ENCODE peak calls at places on chromosomes 12 and 14, in six cellular contexts. P, A, C, Y, I and D are unnamed samples.

GRCh38 chr14:64952598-64953309 is 10.2 kb upstream of the GPX2 start:
- DNase-seq in A (no peak), Y (no peak), I (no peak), C (no peak), P (no peak), D (no peak)

GRCh38 chr12:72288911-72289310 is 16.7 kb downstream of the TRHDE start:
- DNase-seq in C (no peak), P (no peak), Y (no peak), A (no peak), I (no peak), D (no peak)

GRCh38 chr14:75630695-75631452 is 29.8 kb downstream of the ERG28 start:
- DNase-seq in Y (no peak), C (no peak), P (no peak), A (no peak), I (no peak), D (no peak)

GRCh38 chr12:67137256-67137655 is 131.9 kb upstream of the CAND1 start:
- DNase-seq in P (no peak), Y (no peak), C (no peak), A (no peak), I (no peak), D (no peak)

GRCh38 chr12:70399319-70399718 is 33.2 kb downstream of the KCNMB4 start:
- DNase-seq in C (no peak), P (no peak), Y (no peak), I (no peak), A (no peak), D (no peak)

GRCh38 chr14:67950386-67950785 is 130.8 kb downstream of the RAD51B start:
- DNase-seq in C (no peak), Y (no peak), I (no peak), A (no peak), P (no peak), D (no peak)

GRCh38 chr12:57152408-57153038 is 5.1 kb upstream of the LRP1-AS start:
- DNase-seq in A (no peak), I (no peak), C (no peak), Y (no peak), P (peak), D (peak)

GRCh38 chr14:99391671-99392070 is 89.0 kb downstream of the SETD3 start:
- DNase-seq in I (no peak), C (no peak), P (peak), A (no peak), Y (no peak), D (no peak)

GRCh38 chr12:52126050-52126604 is 46.6 kb downstream of the SMIM41 start:
- DNase-seq in P (no peak), Y (no peak), A (no peak), C (no peak), I (no peak), D (peak)

GRCh38 chr14:92160619-92161018 is 38.9 kb downstream of the CPSF2 start:
- DNase-seq in I (no peak), C (no peak), A (no peak), Y (no peak), P (peak), D (no peak)

GRCh38 chr12:52258335-52258901 is 16.0 kb upstream of the KRT86 start:
- DNase-seq in P (no peak), Y (no peak), C (peak), A (no peak), I (no peak), D (peak)

GRCh38 chr14:72024043-72024407 is 91.8 kb downstream of the RGS6 start:
- DNase-seq in A (peak), C (peak), Y (no peak), I (no peak), P (no peak), D (no peak)

GRCh38 chr14:75578099-75578785 is at the start of gene FLVCR2:
- DNase-seq in C (peak), P (peak), Y (no peak), A (peak), I (peak), D (peak)

GRCh38 chr14:55698051-55698450 is 118.0 kb downstream of the KTN1 start:
- DNase-seq in Y (no peak), I (no peak), C (peak), A (no peak), P (no peak), D (no peak)

GRCh38 chr12:57001448-57001906 is 4.9 kb downstream of the ZBTB39 start:
- DNase-seq in C (peak), Y (peak), A (peak), I (peak), P (peak), D (peak)

GRCh38 chr12:69024907-69025306 is 91.9 kb upstream of the CPM start:
- DNase-seq in Y (no peak), C (no peak), I (no peak), A (no peak), P (peak), D (no peak)

GRCh38 chr12:50947932-50948331 is 4.4 kb upstream of the HIGD1C start:
- DNase-seq in A (no peak), Y (no peak), P (no peak), C (no peak), I (no peak), D (no peak)

GRCh38 chr12:93419388-93420034 is 22.2 kb downstream of the UBE2N start:
- DNase-seq in C (no peak), P (peak), I (no peak), Y (no peak), A (peak), D (no peak)

GRCh38 chr14:92340938-92341337 is 18.0 kb downstream of the SLC24A4 start:
- DNase-seq in P (no peak), Y (no peak), C (no peak), A (no peak), I (no peak), D (no peak)

GRCh38 chr12:109680521-109681030 is 33.0 kb upstream of the FAM222A start:
- DNase-seq in I (no peak), A (peak), Y (no peak), C (peak), P (no peak), D (no peak)